ENCODE peak calls at places on chromosomes 1 and 21, in six cellular contexts. D is neuronal stem cell, N is IMR-90, K is mesenchymal stem cell, A is H1, O is trophoblast cell. Z is an unnamed sample.

GRCh38 chr1:9901148-9902059 is 8.7 kb downstream of the CTNNBIP1 start:
- DNase-seq in D (no peak), N (no peak), K (no peak), A (no peak), O (no peak), Z (no peak)

GRCh38 chr1:154445040-154445472 is 39.9 kb downstream of the IL6R start:
- DNase-seq in D (no peak), N (peak; percentile 95), K (peak; percentile 95), A (no peak), O (no peak), Z (no peak)

GRCh38 chr1:201268604-201269151 is 14.6 kb upstream of the PKP1 start:
- DNase-seq in D (no peak), N (peak; percentile 84), K (peak; percentile 80), A (no peak), O (no peak), Z (no peak)

GRCh38 chr1:204623894-204624361 is 61.6 kb downstream of the LRRN2 start:
- DNase-seq in D (peak; percentile 17), N (no peak), K (peak; percentile 29), A (no peak), O (no peak), Z (peak; percentile 63)

GRCh38 chr1:179105393-179105792 is 23.5 kb downstream of the TOR3A start:
- DNase-seq in D (no peak), N (no peak), K (peak; percentile 38), A (no peak), O (peak; percentile 53), Z (peak; percentile 81)

GRCh38 chr1:67801903-67802302 is 31.4 kb downstream of the GNG12 start:
- DNase-seq in D (no peak), N (no peak), K (no peak), A (no peak), O (no peak), Z (no peak)

GRCh38 chr21:15768853-15769252 is 39.1 kb downstream of the USP25 start:
- DNase-seq in D (no peak), N (no peak), K (no peak), A (no peak), O (no peak), Z (no peak)

GRCh38 chr1:42322577-42322976 is 12.5 kb downstream of the FOXJ3 start:
- DNase-seq in D (no peak), N (peak; percentile 49), K (peak; percentile 49), A (no peak), O (no peak), Z (no peak)

GRCh38 chr1:167465018-167465417 is 53.3 kb downstream of the CD247 start:
- DNase-seq in D (no peak), N (no peak), K (no peak), A (no peak), O (no peak), Z (no peak)

GRCh38 chr1:205317311-205317917 is 4.1 kb downstream of the NUAK2 start:
- DNase-seq in D (no peak), N (no peak), K (no peak), A (no peak), O (no peak), Z (no peak)

GRCh38 chr1:44810101-44810761 is 1.9 kb downstream of the BTBD19 start:
- DNase-seq in D (no peak), N (no peak), K (peak; percentile 40), A (no peak), O (peak; percentile 0), Z (peak; percentile 24)

GRCh38 chr1:5345556-5345955 is 646.7 kb downstream of the NPHP4 start:
- DNase-seq in D (no peak), N (no peak), K (no peak), A (no peak), O (no peak), Z (no peak)
- H2AK5ac ChIP-seq in D (no peak overlapping the region), N (no peak overlapping the region), K (no peak overlapping the region), A (no peak overlapping the region), O (no peak overlapping the region), Z (no peak overlapping the region)

DNA sequence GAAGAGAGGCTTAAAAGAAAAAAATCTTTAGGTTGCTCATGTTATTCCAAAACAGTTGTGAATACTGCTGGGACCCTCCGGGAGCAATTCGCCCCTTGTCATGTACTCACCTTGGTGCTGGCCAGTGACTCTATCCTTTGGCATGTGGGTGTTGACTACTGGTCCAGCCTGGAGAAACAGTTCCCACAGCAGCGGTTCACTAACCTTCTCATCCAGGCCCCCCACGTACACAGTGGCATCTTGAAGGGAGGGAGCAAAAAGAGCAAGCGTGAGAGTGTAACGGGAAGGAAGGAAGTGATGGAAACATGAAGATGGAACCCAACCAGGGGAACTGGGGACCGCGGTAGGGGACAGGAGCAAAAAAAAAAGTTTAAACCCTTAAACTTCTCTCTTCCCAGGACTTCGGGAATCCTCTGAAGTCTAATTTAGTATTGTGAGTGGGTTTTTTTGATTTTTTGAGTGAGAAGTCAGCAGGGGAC is 508 bp downstream of the SF3B4 start:
- DNase-seq in D (no peak), N (peak; percentile 16), K (no peak), A (no peak), O (no peak), Z (no peak)
- H2AFZ ChIP-seq in D (peak overlapping the region; percentile 88), N (peak overlapping the region; percentile 94), K (no peak overlapping the region), A (no peak overlapping the region), O (no peak overlapping the region), Z (no peak overlapping the region)

GRCh38 chr1:156490401-156491032 is 10.1 kb downstream of the MEF2D start:
- DNase-seq in D (no peak), N (no peak), K (peak; percentile 71), A (no peak), O (no peak), Z (peak; percentile 60)
- H3K14ac ChIP-seq in D (no peak overlapping the region), N (peak overlapping the region; percentile 83), K (peak overlapping the region; percentile 38), A (no peak overlapping the region), O (no peak overlapping the region), Z (peak overlapping the region; percentile 38)

DNA sequence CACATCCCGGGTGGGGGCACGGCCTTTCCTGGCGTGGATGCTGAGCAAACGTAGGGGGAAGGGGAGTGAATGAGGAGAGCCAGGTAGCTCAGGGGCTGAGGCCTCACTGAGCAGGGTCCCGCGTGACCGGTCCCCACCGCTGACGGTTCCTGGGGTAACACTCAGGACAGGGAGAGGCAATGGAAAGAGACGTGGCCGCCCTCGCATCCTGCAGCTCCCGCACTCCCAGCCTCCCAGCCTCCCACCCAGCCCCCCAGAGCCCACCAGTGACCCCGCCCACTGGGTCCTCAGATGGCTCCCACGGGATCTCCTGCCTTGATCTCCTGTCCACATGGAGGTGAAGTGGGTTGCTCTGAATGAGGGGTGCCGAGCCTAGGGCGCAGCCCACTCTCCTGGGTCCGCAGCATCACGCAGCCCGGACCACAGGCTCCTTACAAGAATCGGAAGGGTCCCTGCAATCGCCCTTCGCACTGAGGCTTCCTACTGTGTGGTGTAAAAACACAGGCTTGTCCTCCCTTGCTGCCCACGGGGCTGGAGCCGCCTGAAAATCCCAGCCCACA is 2.4 kb downstream of the TSPEAR start:
- DNase-seq in D (no peak), N (no peak), K (no peak), A (no peak), O (no peak), Z (no peak)
- H2AK5ac ChIP-seq in D (peak overlapping the region; percentile 58), N (no peak overlapping the region), K (no peak overlapping the region), A (peak overlapping the region; percentile 82), O (no peak overlapping the region), Z (no peak overlapping the region)

GRCh38 chr1:186967659-186968394 is 139.1 kb downstream of the PLA2G4A start:
- DNase-seq in D (peak; percentile 31), N (peak; percentile 54), K (peak; percentile 45), A (no peak), O (no peak), Z (no peak)
- H2AFZ ChIP-seq in D (no peak overlapping the region), N (no peak overlapping the region), K (no peak overlapping the region), A (no peak overlapping the region), O (no peak overlapping the region), Z (no peak overlapping the region)

DNA sequence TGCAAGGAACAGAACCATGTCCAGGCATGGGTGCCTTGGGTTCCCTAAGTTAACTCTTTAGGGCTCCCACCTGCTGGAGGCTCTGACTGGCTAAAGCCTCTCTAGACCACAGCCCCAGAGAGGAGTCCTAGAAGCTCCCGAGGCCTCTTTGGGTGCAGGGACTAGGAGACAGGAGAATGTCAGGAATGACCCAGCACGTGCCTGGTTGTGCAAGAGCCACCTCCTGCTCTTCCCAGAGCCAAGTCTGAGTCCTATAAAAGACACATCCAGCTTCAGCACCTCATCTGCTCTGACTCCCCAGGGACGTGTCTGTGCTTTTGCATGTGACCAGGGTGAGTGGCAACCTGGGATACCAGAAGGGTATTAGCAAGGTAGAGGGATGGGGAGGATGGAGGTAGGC is at the start of gene LCE2D:
- DNase-seq in D (no peak), N (no peak), K (no peak), A (no peak), O (no peak), Z (no peak)
- H3K14ac ChIP-seq in D (no peak within 1 kb of the TSS), N (no peak within 1 kb of the TSS), K (no peak within 1 kb of the TSS), A (no peak within 1 kb of the TSS), O (no peak within 1 kb of the TSS), Z (no peak within 1 kb of the TSS)

GRCh38 chr1:16158025-16158424 is 2.2 kb upstream of the EPHA2 start:
- DNase-seq in D (no peak), N (no peak), K (no peak), A (no peak), O (no peak), Z (no peak)
- H2AK5ac ChIP-seq in D (no peak overlapping the region), N (peak overlapping the region; percentile 39), K (no peak overlapping the region), A (peak overlapping the region; percentile 98), O (peak overlapping the region; percentile 22), Z (no peak overlapping the region)

GRCh38 chr1:225481738-225482137 is 53.9 kb upstream of the LBR start:
- DNase-seq in D (no peak), N (no peak), K (no peak), A (no peak), O (no peak), Z (peak; percentile 26)

GRCh38 chr1:225479996-225480720 is 52.3 kb upstream of the LBR start:
- DNase-seq in D (no peak), N (no peak), K (no peak), A (no peak), O (no peak), Z (no peak)

GRCh38 chr1:225482489-225482950 is 54.7 kb upstream of the LBR start:
- DNase-seq in D (no peak), N (peak; percentile 57), K (no peak), A (no peak), O (no peak), Z (peak; percentile 20)

GRCh38 chr1:225479341-225479740 is 51.5 kb upstream of the LBR start:
- DNase-seq in D (no peak), N (no peak), K (no peak), A (no peak), O (no peak), Z (peak; percentile 11)

GRCh38 chr1:225480825-225481434 is 53.1 kb upstream of the LBR start:
- DNase-seq in D (no peak), N (no peak), K (peak; percentile 28), A (no peak), O (no peak), Z (peak; percentile 84)
- H2AFZ ChIP-seq in D (no peak overlapping the region), N (no peak overlapping the region), K (no peak overlapping the region), A (peak overlapping the region; percentile 43), O (no peak overlapping the region), Z (no peak overlapping the region)

DNA sequence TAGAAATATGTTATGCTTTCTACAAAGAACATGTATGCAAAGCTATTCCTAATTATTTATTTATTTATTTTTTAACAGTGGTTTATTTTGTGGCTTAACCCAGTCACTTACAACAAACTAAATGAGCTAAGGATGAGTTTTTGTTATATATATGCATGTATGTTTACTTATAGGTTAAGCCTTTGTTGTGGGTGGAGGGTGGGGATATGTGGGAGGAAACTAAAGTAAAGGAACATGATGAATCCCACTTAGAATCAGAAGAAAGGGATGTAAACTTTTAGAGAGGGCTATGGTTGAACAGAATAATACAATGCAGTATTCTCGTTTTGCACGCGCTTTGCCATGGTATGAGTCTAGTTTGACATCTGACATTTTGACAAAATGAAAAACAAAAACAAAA is 321.0 kb upstream of the RUNX1 start:
- DNase-seq in D (no peak), N (no peak), K (no peak), A (no peak), O (no peak), Z (no peak)
- H3K14ac ChIP-seq in D (no peak overlapping the region), N (no peak overlapping the region), K (no peak overlapping the region), A (no peak overlapping the region), O (no peak overlapping the region), Z (no peak overlapping the region)

Z was measured in H9.